ENCODE peak calls at places on chromosomes 11 and 22, in nine cellular contexts. T, O, Q, P, L, H, G, J and A are unnamed samples.
A peak's percentile ranks its signal among the peaks of the same experiment; 100 is the strongest.

GRCh38 chr22:39501644-39502108 is 414 bp upstream of the MIEF1 start:
- DNase-seq in T (no peak), O (no peak), Q (no peak), P (no peak), L (no peak), H (no peak), G (no peak), J (no peak), A (no peak)

GRCh38 chr11:16791494-16791961 is 53.1 kb downstream of the C11orf58 start:
- DNase-seq in T (peak; percentile 84), O (peak; percentile 92), Q (no peak), P (no peak), L (no peak), H (no peak), G (no peak), J (peak; percentile 85), A (no peak)

GRCh38 chr11:65787649-65788622 is 1.1 kb downstream of the OVOL1 start:
- DNase-seq in T (no peak), O (no peak), Q (no peak), P (no peak), L (peak; percentile 22), H (peak; percentile 87), G (no peak), J (no peak), A (peak; percentile 83)

GRCh38 chr11:106514706-106515105 is 437.2 kb downstream of the AASDHPPT start:
- DNase-seq in T (no peak), O (no peak), Q (no peak), P (no peak), L (no peak), H (no peak), G (no peak), J (no peak), A (no peak)

GRCh38 chr22:49915610-49916009 is 2.6 kb downstream of the ALG12 start:
- DNase-seq in T (no peak), O (no peak), Q (no peak), P (no peak), L (no peak), H (peak; percentile 22), G (no peak), J (no peak), A (peak; percentile 67)

GRCh38 chr22:47043835-47044721 is 281.6 kb downstream of the TBC1D22A start:
- DNase-seq in T (peak; percentile 45), O (peak; percentile 49), Q (peak; percentile 5), P (no peak), L (no peak), H (peak; percentile 88), G (peak; percentile 66), J (peak; percentile 47), A (peak; percentile 87)

GRCh38 chr11:116173506-116173905 is 599.3 kb downstream of the BUD13 start:
- DNase-seq in T (no peak), O (no peak), Q (no peak), P (no peak), L (no peak), H (no peak), G (no peak), J (no peak), A (no peak)

GRCh38 chr11:10777806-10778205 is 26.8 kb downstream of the CTR9 start:
- DNase-seq in T (no peak), O (peak; percentile 29), Q (no peak), P (no peak), L (no peak), H (no peak), G (no peak), J (no peak), A (no peak)

GRCh38 chr11:46719543-46720218 is 668 bp downstream of the F2 start:
- DNase-seq in T (no peak), O (no peak), Q (no peak), P (no peak), L (no peak), H (no peak), G (no peak), J (no peak), A (no peak)

GRCh38 chr22:27809700-27810365 is 8.3 kb upstream of the MN1 start:
- DNase-seq in T (no peak), O (no peak), Q (no peak), P (no peak), L (no peak), H (no peak), G (no peak), J (no peak), A (peak; percentile 10)

GRCh38 chr11:7577226-7577882 is 63.6 kb downstream of the PPFIBP2 start:
- DNase-seq in T (peak; percentile 61), O (peak; percentile 53), Q (peak; percentile 72), P (no peak), L (no peak), H (no peak), G (no peak), J (peak; percentile 26), A (no peak)

GRCh38 chr11:64373598-64373974 is 14.6 kb downstream of the RPS6KA4 start:
- DNase-seq in T (no peak), O (no peak), Q (no peak), P (no peak), L (no peak), H (no peak), G (no peak), J (no peak), A (no peak)

GRCh38 chr11:31045335-31045734 is 324.2 kb downstream of the DCDC1 start:
- DNase-seq in T (no peak), O (peak; percentile 20), Q (no peak), P (no peak), L (no peak), H (no peak), G (no peak), J (no peak), A (no peak)

GRCh38 chr22:48695731-48696305 is 1131.9 kb downstream of the BRD1 start:
- DNase-seq in T (no peak), O (no peak), Q (no peak), P (no peak), L (no peak), H (peak; percentile 25), G (no peak), J (no peak), A (peak; percentile 46)

GRCh38 chr11:29317669-29318068 is 699.2 kb downstream of the KCNA4 start:
- DNase-seq in T (no peak), O (peak; percentile 47), Q (no peak), P (no peak), L (no peak), H (no peak), G (no peak), J (no peak), A (no peak)

GRCh38 chr11:59802639-59803176 is 7.9 kb downstream of the MRPL16 start:
- DNase-seq in T (no peak), O (peak; percentile 52), Q (no peak), P (peak; percentile 11), L (peak; percentile 65), H (no peak), G (no peak), J (peak; percentile 41), A (no peak)

GRCh38 chr11:86990520-86990919 is 35.3 kb upstream of the FZD4 start:
- DNase-seq in T (no peak), O (peak; percentile 69), Q (no peak), P (no peak), L (no peak), H (no peak), G (no peak), J (peak; percentile 35), A (no peak)

GRCh38 chr11:16985297-16985696 is 28.9 kb downstream of the PLEKHA7 start:
- DNase-seq in T (no peak), O (no peak), Q (no peak), P (no peak), L (no peak), H (no peak), G (no peak), J (no peak), A (no peak)

GRCh38 chr11:93904711-93905110 is 54.3 kb upstream of the VSTM5 start:
- DNase-seq in T (no peak), O (no peak), Q (no peak), P (no peak), L (no peak), H (no peak), G (no peak), J (no peak), A (no peak)

GRCh38 chr22:17339095-17339693 is 30.1 kb upstream of the CECR2 start:
- DNase-seq in T (no peak), O (no peak), Q (no peak), P (no peak), L (no peak), H (no peak), G (no peak), J (no peak), A (no peak)